ENCODE peak calls at places on chromosomes 7 and 10, in nine cellular contexts. V is GM12891, C is right lobe of liver, H is Right ventricle myocardium superior, T is HS-5, G is D341Med, Y is head of caudate nucleus, P is fibroblast of pulmonary artery, U is Caki2. M is an unnamed sample.

GRCh38 chr7:130982651-130983050 is 248.6 kb upstream of the KLF14 start:
- DNase-seq in U (no peak), G (no peak), T (no peak), V (no peak), Y (no peak), P (no peak), H (no peak), C (no peak), M (no peak)

GRCh38 chr7:130384371-130384801 is 4.1 kb downstream of the CPA1 start:
- DNase-seq in U (no peak), T (no peak), P (no peak), C (no peak), G (no peak), H (no peak), V (no peak), Y (no peak), M (no peak)

GRCh38 chr10:15168296-15168780 is at the start of gene NMT2:
- DNase-seq in Y (no peak), H (peak; percentile 92), T (no peak), C (no peak), P (no peak), U (peak; percentile 90), V (peak; percentile 91), G (peak; percentile 79), M (peak; percentile 89)

GRCh38 chr10:61135276-61135721 is 191.3 kb upstream of the RHOBTB1 start:
- DNase-seq in V (no peak), H (no peak), T (no peak), C (no peak), U (no peak), Y (no peak), G (no peak), P (no peak), M (no peak)

GRCh38 chr10:36808625-36809362 is 316.6 kb upstream of the ANKRD30A start:
- DNase-seq in P (no peak), G (no peak), T (no peak), V (no peak), U (no peak), Y (no peak), H (no peak), C (no peak), M (no peak)

GRCh38 chr7:50504646-50505546 is 54.7 kb upstream of the FIGNL1 start:
- DNase-seq in V (no peak), G (no peak), Y (no peak), H (no peak), T (no peak), U (no peak), P (peak; percentile 16), C (no peak), M (no peak)

GRCh38 chr7:102253076-102253972 is 33.3 kb upstream of the SH2B2 start:
- DNase-seq in H (no peak), V (no peak), C (no peak), P (no peak), Y (no peak), U (no peak), T (no peak), G (peak; percentile 24), M (no peak)

GRCh38 chr7:91517408-91517807 is 253.2 kb downstream of the FZD1 start:
- DNase-seq in C (no peak), P (no peak), V (no peak), T (no peak), U (no peak), G (no peak), Y (no peak), H (no peak), M (no peak)

GRCh38 chr10:116164291-116164690 is 108.7 kb downstream of the GFRA1 start:
- DNase-seq in U (no peak), G (no peak), V (no peak), C (no peak), H (no peak), P (no peak), Y (peak; percentile 13), T (no peak), M (no peak)

GRCh38 chr10:42962120-42962901 is 114.6 kb upstream of the RET start:
- DNase-seq in H (peak; percentile 62), C (peak; percentile 15), P (no peak), V (no peak), T (no peak), U (no peak), G (peak; percentile 9), Y (no peak), M (no peak)

GRCh38 chr10:58003945-58004344 is 263.7 kb downstream of the IPMK start:
- DNase-seq in H (no peak), G (no peak), T (no peak), P (no peak), U (no peak), V (no peak), C (no peak), Y (no peak), M (no peak)

GRCh38 chr10:50417486-50417905 is 166.2 kb upstream of the ASAH2 start:
- DNase-seq in P (peak; percentile 29), V (no peak), T (no peak), G (no peak), C (no peak), H (no peak), U (no peak), Y (peak; percentile 31), M (no peak)

M was measured in 8988T.